ENCODE peak calls at places on chromosomes 5 and 9, in five cellular contexts. Z is ovary, J is GM06990, Q is vagina, I is bronchial epithelial cell. O is an unnamed sample.

GRCh38 chr9:128144239-128145181 is 4.7 kb upstream of the LCN2 start:
- DNase-seq in Z (no peak), J (no peak), Q (no peak), I (no peak), O (no peak)

GRCh38 chr5:172498431-172499129 is 44.3 kb upstream of the SH3PXD2B start:
- DNase-seq in Z (peak), J (no peak), Q (peak), I (no peak), O (peak)

GRCh38 chr9:77707696-77708095 is 59.6 kb upstream of the GNA14 start:
- DNase-seq in Z (peak), J (no peak), Q (no peak), I (peak), O (no peak)

GRCh38 chr5:55226027-55226933 is 835 bp downstream of the MCIDAS start:
- DNase-seq in Z (peak), J (peak), Q (no peak), I (peak), O (peak)

GRCh38 chr5:8500426-8500825 is 631.5 kb downstream of the MTRR start:
- DNase-seq in Z (no peak), J (no peak), Q (no peak), I (no peak), O (no peak)

GRCh38 chr9:93820667-93821306 is 134.4 kb downstream of the BARX1 start:
- DNase-seq in Z (no peak), J (no peak), Q (peak), I (no peak), O (no peak)

GRCh38 chr9:37730256-37730655 is 23.3 kb upstream of the TRMT10B start:
- DNase-seq in Z (no peak), J (no peak), Q (no peak), I (peak), O (no peak)

GRCh38 chr9:130693101-130693425 is 517 bp upstream of the EXOSC2 start:
- DNase-seq in Z (no peak), J (no peak), Q (no peak), I (no peak), O (no peak)

GRCh38 chr5:168165221-168165965 is 126.1 kb upstream of the WWC1 start:
- DNase-seq in Z (no peak), J (no peak), Q (no peak), I (no peak), O (no peak)

GRCh38 chr9:76116913-76117312 is 226.4 kb downstream of the PCSK5 start:
- DNase-seq in Z (no peak), J (no peak), Q (no peak), I (peak), O (no peak)

GRCh38 chr9:113387560-113388230 is 10.9 kb upstream of the HDHD3 start:
- DNase-seq in Z (no peak), J (no peak), Q (no peak), I (no peak), O (no peak)

GRCh38 chr5:140627972-140628371 is 5.0 kb downstream of the CD14 start:
- DNase-seq in Z (no peak), J (no peak), Q (no peak), I (no peak), O (no peak)

GRCh38 chr9:15240927-15241326 is 66.1 kb downstream of the TTC39B start:
- DNase-seq in Z (no peak), J (no peak), Q (no peak), I (no peak), O (no peak)

GRCh38 chr9:73437758-73438157 is 286.1 kb downstream of the ANXA1 start:
- DNase-seq in Z (no peak), J (no peak), Q (no peak), I (peak), O (no peak)

GRCh38 chr5:80275347-80275746 is 19.5 kb upstream of the SERINC5 start:
- DNase-seq in Z (no peak), J (no peak), Q (no peak), I (peak), O (no peak)
- TF ChIP-seq CTCF in Z (peak), J (peak), Q (no peak), I (peak), O (peak)

GRCh38 chr5:132506094-132506692 is 15.6 kb upstream of the IRF1 start:
- DNase-seq in Z (no peak), J (no peak), Q (no peak), I (peak), O (no peak)
- TF ChIP-seq CTCF in Z (peak), J (peak), Q (no peak), I (peak), O (peak)

GRCh38 chr9:119349548-119349947 is 19.7 kb downstream of the BRINP1 start:
- DNase-seq in Z (no peak), J (no peak), Q (no peak), I (no peak), O (peak)
- TF ChIP-seq CTCF in Z (no peak), J (no peak), Q (no peak), I (no peak), O (peak)

GRCh38 chr9:4865685-4866084 is 72.9 kb downstream of the RCL1 start:
- DNase-seq in Z (no peak), J (no peak), Q (no peak), I (no peak), O (no peak)

GRCh38 chr9:4862506-4863250 is 69.9 kb downstream of the RCL1 start:
- DNase-seq in Z (no peak), J (no peak), Q (no peak), I (no peak), O (no peak)

GRCh38 chr9:4864698-4865097 is 72.0 kb downstream of the RCL1 start:
- DNase-seq in Z (no peak), J (no peak), Q (no peak), I (no peak), O (no peak)

GRCh38 chr9:4866239-4866969 is 73.7 kb downstream of the RCL1 start:
- DNase-seq in Z (no peak), J (no peak), Q (no peak), I (peak), O (no peak)

DNA sequence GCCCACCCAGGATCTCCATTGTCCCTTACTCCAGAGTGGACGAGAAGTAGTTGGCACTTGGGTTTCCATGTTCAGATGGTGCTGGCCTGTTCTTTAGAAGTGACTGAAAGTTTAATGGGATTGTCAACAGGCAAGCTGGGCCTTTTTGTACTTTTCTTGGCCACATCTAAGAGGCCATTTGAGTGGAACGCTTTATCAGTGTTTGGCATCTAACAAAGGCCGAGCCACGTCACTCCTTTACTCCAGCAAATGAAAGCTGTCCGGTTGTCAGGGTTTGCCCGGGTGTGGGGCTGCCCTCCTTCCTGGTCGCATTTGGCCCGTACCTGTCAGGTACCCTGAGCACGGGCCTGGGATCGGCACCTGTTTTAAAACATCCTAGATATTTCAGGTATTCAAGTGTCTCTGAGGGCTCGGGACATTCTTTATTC is 71.5 kb downstream of the RCL1 start:
- DNase-seq in Z (no peak), J (no peak), Q (no peak), I (no peak), O (no peak)
- TF ChIP-seq CTCF in Z (no peak), J (no peak), Q (no peak), I (no peak), O (no peak)

DNA sequence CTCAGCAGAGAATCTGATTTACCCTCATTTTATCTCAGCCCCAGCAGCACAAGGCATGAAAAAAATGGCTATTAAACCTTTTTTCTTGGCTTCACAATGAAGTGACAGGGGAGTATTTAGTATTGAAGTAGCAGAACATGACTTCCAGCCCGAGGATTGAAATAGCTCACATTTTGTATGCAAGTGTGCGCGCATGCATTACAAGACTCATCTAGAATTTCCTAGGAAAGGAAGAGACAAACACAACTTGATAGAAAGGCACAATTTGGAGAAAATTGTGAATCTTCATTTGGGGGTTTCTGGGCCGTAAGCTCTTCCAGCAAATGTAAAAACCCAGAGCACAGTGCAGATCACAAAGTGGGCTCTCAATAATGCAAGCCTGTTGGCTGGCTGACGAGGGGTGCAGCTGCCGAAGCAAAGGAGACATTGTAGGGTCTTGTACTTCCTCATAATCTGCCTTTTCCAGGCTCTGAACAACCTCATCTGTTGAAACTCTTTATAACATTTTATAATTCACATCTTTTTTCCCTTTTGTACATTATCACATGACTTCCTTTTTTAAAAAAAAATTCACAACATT is 109.0 kb downstream of the BAAT start:
- DNase-seq in Z (no peak), J (no peak), Q (no peak), I (no peak), O (no peak)
- TF ChIP-seq CTCF in Z (no peak), J (no peak), Q (no peak), I (no peak), O (no peak)

GRCh38 chr9:92637886-92638620 is 31.9 kb downstream of the IPPK start:
- DNase-seq in Z (peak), J (no peak), Q (peak), I (no peak), O (no peak)

GRCh38 chr9:92634712-92635605 is 35.0 kb downstream of the IPPK start:
- DNase-seq in Z (peak), J (peak), Q (peak), I (peak), O (peak)

GRCh38 chr9:92635760-92636159 is 34.2 kb downstream of the IPPK start:
- DNase-seq in Z (peak), J (no peak), Q (peak), I (no peak), O (no peak)

GRCh38 chr9:92637331-92637730 is 32.6 kb downstream of the IPPK start:
- DNase-seq in Z (peak), J (no peak), Q (peak), I (no peak), O (no peak)

GRCh38 chr9:92636627-92637026 is 33.3 kb downstream of the IPPK start:
- DNase-seq in Z (peak), J (no peak), Q (no peak), I (no peak), O (no peak)
- TF ChIP-seq CTCF in Z (no peak), J (peak), Q (no peak), I (no peak), O (no peak)

DNA sequence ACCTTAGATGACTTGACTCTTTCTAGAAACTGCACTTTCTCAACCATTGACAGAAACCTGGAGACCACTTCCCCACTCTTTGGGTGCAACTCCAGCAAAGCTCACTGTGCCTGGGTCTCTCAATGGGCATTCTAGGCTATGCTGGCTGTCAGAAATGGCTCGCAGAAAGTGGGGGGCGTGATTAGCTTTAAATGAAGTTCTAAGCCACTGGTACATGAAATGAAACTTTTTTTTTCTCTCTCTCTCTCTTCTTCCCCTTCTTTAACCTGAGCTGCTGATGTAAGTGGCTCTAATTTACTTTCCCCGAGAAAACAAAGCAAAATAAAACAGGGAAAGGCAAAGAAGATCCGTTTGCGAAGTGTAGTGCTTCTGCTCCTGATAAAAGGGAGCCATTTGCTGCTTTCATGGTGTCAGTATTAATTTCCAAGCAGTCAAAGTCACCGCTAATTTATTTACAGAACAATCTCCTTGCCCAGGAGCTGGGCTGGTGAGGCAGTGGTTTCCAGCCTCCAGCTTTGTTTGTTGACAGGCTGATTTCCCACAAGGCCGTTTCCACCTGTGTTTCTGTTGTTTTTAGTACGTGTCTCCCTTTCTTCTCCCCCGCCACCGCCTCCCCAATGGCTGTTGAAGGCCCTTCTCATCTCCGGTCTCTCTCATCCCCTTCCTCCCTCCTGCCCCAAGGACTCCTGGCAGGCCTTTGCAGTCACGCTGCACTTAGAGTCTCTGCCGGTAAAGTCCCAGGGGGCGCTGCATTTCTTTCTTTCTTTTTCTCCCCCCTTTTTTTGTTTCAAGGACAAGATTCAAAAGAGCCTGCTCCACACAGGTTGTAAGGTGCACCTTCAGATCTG is 422.9 kb downstream of the EBF1 start:
- DNase-seq in Z (no peak), J (no peak), Q (no peak), I (no peak), O (no peak)
- TF ChIP-seq CTCF in Z (no peak), J (peak), Q (no peak), I (no peak), O (peak)

GRCh38 chr5:102931085-102931484 is 176.0 kb downstream of the PAM start:
- DNase-seq in Z (no peak), J (no peak), Q (no peak), I (no peak), O (no peak)

GRCh38 chr5:102933721-102934459 is 178.8 kb downstream of the PAM start:
- DNase-seq in Z (no peak), J (no peak), Q (no peak), I (no peak), O (no peak)

GRCh38 chr5:102932781-102933180 is 177.7 kb downstream of the PAM start:
- DNase-seq in Z (no peak), J (no peak), Q (no peak), I (no peak), O (no peak)

GRCh38 chr5:102930244-102930643 is 175.1 kb downstream of the PAM start:
- DNase-seq in Z (no peak), J (no peak), Q (no peak), I (no peak), O (no peak)

GRCh38 chr5:102933300-102933699 is 178.2 kb downstream of the PAM start:
- DNase-seq in Z (no peak), J (no peak), Q (no peak), I (no peak), O (no peak)
- TF ChIP-seq CTCF in Z (no peak), J (no peak), Q (no peak), I (no peak), O (no peak)

GRCh38 chr5:72770266-72770665 is 46.2 kb upstream of the TNPO1 start:
- DNase-seq in Z (no peak), J (no peak), Q (no peak), I (no peak), O (no peak)

DNA sequence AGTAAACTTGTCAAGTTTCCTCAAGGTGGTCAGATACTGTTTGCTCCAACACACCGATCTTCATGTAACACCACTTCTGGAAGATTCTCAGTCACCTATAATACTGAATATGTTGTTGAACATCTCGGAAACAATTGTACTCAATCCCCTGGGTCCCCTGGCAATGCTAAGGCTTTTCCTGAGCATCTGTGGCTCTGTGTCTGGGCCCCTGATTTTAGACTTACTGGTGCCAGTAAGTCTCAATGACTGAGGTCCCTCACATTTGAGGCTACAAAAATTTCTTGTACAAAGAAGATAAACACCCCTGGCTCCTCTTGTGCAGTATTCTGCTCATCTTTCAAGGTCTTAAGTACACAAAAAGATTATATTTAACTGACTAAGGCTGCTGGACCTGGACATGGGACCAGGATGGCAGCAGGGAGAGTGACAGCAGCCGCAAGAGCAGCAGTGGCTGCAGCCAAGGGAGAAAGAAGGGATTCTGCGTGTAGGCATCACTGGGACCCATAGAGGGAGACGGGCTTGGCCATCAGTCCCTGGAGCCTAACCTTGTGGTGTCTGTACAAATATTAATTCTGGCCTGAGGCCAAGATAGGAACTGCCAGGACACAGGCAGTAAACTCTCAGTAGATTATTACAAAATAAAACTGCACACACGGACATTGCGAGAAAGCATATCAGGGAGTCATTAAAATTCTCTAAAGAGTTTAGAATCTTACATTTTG is 49.0 kb upstream of the TNPO1 start:
- DNase-seq in Z (no peak), J (no peak), Q (no peak), I (no peak), O (no peak)
- TF ChIP-seq CTCF in Z (no peak), J (no peak), Q (no peak), I (no peak), O (no peak)

GRCh38 chr9:126916909-126917308 is 2.3 kb downstream of the RALGPS1 start:
- DNase-seq in Z (no peak), J (no peak), Q (no peak), I (no peak), O (no peak)
- TF ChIP-seq CTCF in Z (no peak), J (peak), Q (no peak), I (no peak), O (no peak)